ENCODE peak calls at places on chromosomes 7 and 10, in four cellular contexts. Q, Y, P and V are unnamed samples.

GRCh38 chr10:33799281-33799943 is 464.9 kb upstream of the NRP1 start:
- DNase-seq in P (no peak), Y (no peak), Q (no peak), V (no peak)

GRCh38 chr7:10128748-10129147 is 844.9 kb upstream of the PHF14 start:
- DNase-seq in Q (no peak), Y (no peak), P (peak), V (no peak)

GRCh38 chr7:50362712-50363282 is 58.3 kb downstream of the IKZF1 start:
- DNase-seq in P (no peak), Y (no peak), Q (no peak), V (peak)

GRCh38 chr10:117534321-117535044 is 8.1 kb upstream of the EMX2 start:
- DNase-seq in Q (no peak), Y (no peak), P (no peak), V (no peak)

GRCh38 chr7:30996261-30996660 is 32.5 kb downstream of the GHRHR start:
- DNase-seq in Y (no peak), Q (no peak), P (no peak), V (no peak)

GRCh38 chr7:4244041-4244440 is 438.1 kb upstream of the FOXK1 start:
- DNase-seq in P (no peak), Q (no peak), Y (no peak), V (no peak)

GRCh38 chr7:139762886-139763285 is 14.9 kb downstream of the HIPK2 start:
- DNase-seq in Y (no peak), P (no peak), Q (no peak), V (no peak)

GRCh38 chr7:141221007-141221612 is 147.2 kb downstream of the TMEM178B start:
- DNase-seq in Q (no peak), P (no peak), Y (no peak), V (no peak)

GRCh38 chr7:156128496-156128895 is 316.2 kb upstream of the SHH start:
- DNase-seq in P (no peak), Q (no peak), Y (no peak), V (no peak)

GRCh38 chr10:124524991-124525653 is 63.5 kb downstream of the LHPP start:
- DNase-seq in Y (no peak), P (peak), Q (no peak), V (no peak)

GRCh38 chr10:21171197-21171935 is 274.3 kb upstream of the NEBL start:
- DNase-seq in P (no peak), Q (no peak), Y (no peak), V (no peak)